ENCODE peak calls at places on chromosomes 6 and 20, in six cellular contexts. Z, T, J, Q, D and F are unnamed samples. For H3K4me1, the result is how much of the 10 kb centered on the place peaks cover.

GRCh38 chr20:39252035-39252434 is 289.9 kb downstream of the DHX35 start:
- DNase-seq in Z (no peak), T (no peak), J (no peak), Q (no peak), D (no peak), F (no peak)

GRCh38 chr6:126039284-126039683 is 52.9 kb downstream of the TRMT11 start:
- DNase-seq in Z (no peak), T (no peak), J (no peak), Q (no peak), D (no peak), F (no peak)

GRCh38 chr6:166926748-166927147 is 29.6 kb downstream of the RNASET2 start:
- DNase-seq in Z (no peak), T (no peak), J (no peak), Q (no peak), D (no peak), F (no peak)

GRCh38 chr6:77037439-77037838 is 425.9 kb downstream of the HTR1B start:
- DNase-seq in Z (no peak), T (no peak), J (no peak), Q (no peak), D (no peak), F (no peak)

GRCh38 chr6:81734081-81734480 is 18.4 kb downstream of the TENT5A start:
- DNase-seq in Z (no peak), T (no peak), J (no peak), Q (no peak), D (peak), F (peak)

GRCh38 chr6:41288025-41288777 is 1.7 kb upstream of the TREM1 start:
- DNase-seq in Z (no peak), T (no peak), J (no peak), Q (no peak), D (peak), F (no peak)

GRCh38 chr20:58137651-58138265 is 90.7 kb downstream of the ANKRD60 start:
- DNase-seq in Z (no peak), T (no peak), J (no peak), Q (no peak), D (no peak), F (no peak)

GRCh38 chr6:3385660-3386151 is 71.1 kb downstream of the SLC22A23 start:
- DNase-seq in Z (no peak), T (no peak), J (peak), Q (no peak), D (no peak), F (no peak)

GRCh38 chr6:53154794-53155193 is 6.2 kb upstream of the GCM1 start:
- DNase-seq in Z (no peak), T (no peak), J (no peak), Q (no peak), D (no peak), F (no peak)

GRCh38 chr20:38187512-38187911 is 22.4 kb upstream of the TGM2 start:
- DNase-seq in Z (no peak), T (no peak), J (no peak), Q (no peak), D (peak), F (no peak)

GRCh38 chr6:128121190-128121589 is 220.3 kb upstream of the THEMIS start:
- DNase-seq in Z (no peak), T (no peak), J (no peak), Q (no peak), D (no peak), F (no peak)

GRCh38 chr6:33445020-33445676 is 9.2 kb upstream of the ZBTB9 start:
- DNase-seq in Z (no peak), T (no peak), J (no peak), Q (no peak), D (no peak), F (no peak)

GRCh38 chr6:84709121-84709520 is 55.3 kb downstream of the TBX18 start:
- DNase-seq in Z (no peak), T (no peak), J (no peak), Q (no peak), D (no peak), F (peak)

GRCh38 chr6:14996892-14997291 is 249.0 kb upstream of the JARID2 start:
- DNase-seq in Z (no peak), T (no peak), J (peak), Q (no peak), D (no peak), F (no peak)

GRCh38 chr6:130167655-130168054 is 55.1 kb downstream of the SAMD3 start:
- DNase-seq in Z (no peak), T (no peak), J (no peak), Q (no peak), D (no peak), F (no peak)

GRCh38 chr6:56693988-56694387 is 51.3 kb upstream of the DST start:
- DNase-seq in Z (no peak), T (no peak), J (no peak), Q (no peak), D (no peak), F (peak)

GRCh38 chr20:32470025-32470861 is 112.1 kb downstream of the ASXL1 start:
- DNase-seq in Z (peak), T (peak), J (peak), Q (no peak), D (peak), F (peak)

DNA sequence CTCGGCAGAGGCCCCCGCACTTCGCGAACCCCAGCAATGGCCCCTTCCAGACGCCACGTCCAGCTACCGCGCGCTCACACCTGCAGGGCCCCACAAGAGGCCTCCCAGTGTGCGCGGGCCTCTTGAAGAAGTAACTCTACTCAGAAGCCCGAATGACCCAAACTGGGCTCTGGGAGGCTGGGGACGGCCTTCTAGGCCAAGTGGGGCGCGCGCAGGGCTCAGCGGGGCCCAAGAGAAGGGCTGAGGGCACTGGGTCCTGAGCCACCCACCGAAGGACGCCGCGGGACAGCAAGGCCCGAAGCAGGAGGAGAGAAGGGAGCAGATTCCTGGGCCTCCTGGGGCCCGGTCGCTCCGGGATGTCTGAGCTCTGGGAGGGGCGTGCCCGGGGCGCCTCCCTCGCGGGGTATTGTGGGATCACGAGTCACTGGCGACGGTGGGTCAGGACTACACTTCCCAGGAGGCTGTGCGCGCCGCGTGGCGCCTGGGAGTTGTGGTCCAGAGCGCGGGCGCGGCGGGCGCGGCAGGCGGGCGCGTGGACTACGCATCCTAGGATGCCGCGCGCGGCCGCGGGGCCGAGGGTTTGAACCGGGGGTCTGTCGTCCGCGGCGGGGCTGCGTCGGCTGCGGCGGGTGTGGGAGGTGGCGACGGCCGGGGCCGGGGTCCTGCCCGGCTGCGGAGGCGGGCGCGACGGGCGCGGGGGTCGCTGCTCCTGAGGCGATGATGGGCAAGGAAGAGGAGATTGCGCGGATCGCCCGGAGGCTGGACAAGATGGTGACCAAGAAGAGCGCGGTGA is at the start of gene TCEA2:
- DNase-seq in Z (peak), T (peak), J (peak), Q (no peak), D (peak), F (peak)
- H3K4me1 ChIP-seq in Z (under half), T (under half), J (under half), Q (under half), D (half or more), F (under half)

GRCh38 chr6:163751032-163751525 is 336.6 kb downstream of the QKI start:
- DNase-seq in Z (no peak), T (no peak), J (no peak), Q (no peak), D (no peak), F (no peak)
- TF ChIP-seq MAX in Z (no peak), T (no peak), J (no peak), Q (no peak), D (no peak), F (no peak)

GRCh38 chr6:79071547-79071946 is 6.5 kb downstream of the PHIP start:
- DNase-seq in Z (no peak), T (no peak), J (no peak), Q (no peak), D (no peak), F (no peak)
- H3K4me1 ChIP-seq in Z (under half), T (under half), J (under half), Q (under half), D (under half), F (under half)

GRCh38 chr20:50291428-50292323 is 101.0 kb downstream of the CEBPB start:
- DNase-seq in Z (no peak), T (no peak), J (no peak), Q (no peak), D (no peak), F (no peak)

GRCh38 chr20:50293244-50294139 is 102.9 kb downstream of the CEBPB start:
- DNase-seq in Z (no peak), T (no peak), J (no peak), Q (no peak), D (no peak), F (no peak)

GRCh38 chr20:50294164-50295088 is 103.8 kb downstream of the CEBPB start:
- DNase-seq in Z (no peak), T (no peak), J (no peak), Q (no peak), D (peak), F (no peak)

GRCh38 chr20:50290815-50291214 is 100.2 kb downstream of the CEBPB start:
- DNase-seq in Z (no peak), T (no peak), J (no peak), Q (no peak), D (no peak), F (no peak)

GRCh38 chr20:50292324-50293243 is 102.0 kb downstream of the CEBPB start:
- DNase-seq in Z (peak), T (no peak), J (no peak), Q (no peak), D (peak), F (peak)
- TF ChIP-seq MAX in Z (peak), T (peak), J (no peak), Q (no peak), D (peak), F (no peak)

GRCh38 chr6:132751306-132751705 is 6.4 kb downstream of the VNN2 start:
- DNase-seq in Z (no peak), T (no peak), J (no peak), Q (peak), D (no peak), F (no peak)

GRCh38 chr6:132752255-132752654 is 5.4 kb downstream of the VNN2 start:
- DNase-seq in Z (no peak), T (no peak), J (no peak), Q (no peak), D (no peak), F (no peak)

GRCh38 chr6:132750455-132751248 is 7.1 kb downstream of the VNN2 start:
- DNase-seq in Z (no peak), T (no peak), J (no peak), Q (peak), D (no peak), F (no peak)

GRCh38 chr6:132749111-132749510 is 8.6 kb downstream of the VNN2 start:
- DNase-seq in Z (no peak), T (no peak), J (no peak), Q (no peak), D (no peak), F (no peak)

DNA sequence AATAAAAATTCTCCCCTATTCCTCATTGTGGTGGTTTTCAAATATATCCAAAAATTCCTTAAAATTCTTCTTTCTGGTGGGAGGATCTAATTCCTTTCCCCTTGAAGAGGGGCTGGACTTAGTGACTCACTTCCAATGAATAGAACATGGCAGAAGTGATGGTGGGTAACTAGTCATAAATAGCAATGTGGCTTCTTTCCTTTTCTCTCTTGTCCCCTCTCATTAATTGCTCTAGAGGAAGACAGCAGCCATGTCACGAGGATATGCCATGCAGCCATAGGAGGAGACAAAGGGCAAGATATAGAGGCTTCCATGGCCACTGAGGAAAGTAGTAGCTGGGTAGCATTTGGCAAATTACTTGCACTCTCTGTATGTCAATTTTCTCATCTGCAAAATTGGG is 5.9 kb downstream of the VNN2 start:
- DNase-seq in Z (no peak), T (no peak), J (no peak), Q (no peak), D (no peak), F (no peak)
- H3K4me1 ChIP-seq in Z (under half), T (under half), J (under half), Q (under half), D (under half), F (under half)